ENCODE peak calls at places on chromosome 14, in ten cellular contexts. C is GM04504; S is hypothalamus; P is ovary; L is natural killer cell treated with Interleukin-12 subunit alpha and Interleukin-12 subunit beta and Interleukin-15 and Interleukin-18, amount 100 ng/mL, for 72 hours; E is Ammon's horn; X is lung microvascular endothelial cell; W is stimulated activated naive B cell treated with anti-CD40 and anti-IgM and Interleukin-4, amounts not matched to agents 10 μg/mL and 1 μg/mL and 100 μg/mL, for 72 hours; D is cardiac muscle cell; M is NCI-H2171 treated with DMSO at 0.1 percent for 48 hours. I is an unnamed sample.

GRCh38 chr14:74940956-74941565 is 14.3 kb downstream of the PGF start:
- DNase-seq in C (no peak), S (no peak), P (no peak), L (no peak), E (no peak), X (peak), W (no peak), D (no peak), M (no peak), I (no peak)

GRCh38 chr14:50846171-50846880 is 15.4 kb upstream of the NIN start:
- DNase-seq in C (no peak), S (no peak), P (no peak), L (no peak), E (no peak), X (peak), W (no peak), D (peak), M (no peak), I (no peak)

GRCh38 chr14:82915381-82915780 is 1381.7 kb upstream of the SEL1L start:
- DNase-seq in C (no peak), S (no peak), P (no peak), L (no peak), E (no peak), X (no peak), W (no peak), D (no peak), M (no peak), I (no peak)

GRCh38 chr14:76541594-76542219 is 165.8 kb downstream of the ESRRB start:
- DNase-seq in C (no peak), S (no peak), P (no peak), L (no peak), E (no peak), X (no peak), W (no peak), D (no peak), M (no peak), I (no peak)

GRCh38 chr14:36852853-36853634 is 191.4 kb downstream of the PAX9 start:
- DNase-seq in C (peak), S (no peak), P (no peak), L (no peak), E (peak), X (no peak), W (no peak), D (no peak), M (no peak), I (no peak)

GRCh38 chr14:97218713-97219355 is 421.7 kb downstream of the VRK1 start:
- DNase-seq in C (no peak), S (peak), P (no peak), L (peak), E (peak), X (no peak), W (no peak), D (no peak), M (peak), I (no peak)

GRCh38 chr14:69013943-69014782 is 35.1 kb upstream of the ACTN1 start:
- DNase-seq in C (no peak), S (no peak), P (no peak), L (no peak), E (no peak), X (peak), W (no peak), D (peak), M (no peak), I (no peak)

GRCh38 chr14:76904100-76904739 is 78.0 kb downstream of the LRRC74A start:
- DNase-seq in C (peak), S (no peak), P (peak), L (no peak), E (no peak), X (peak), W (no peak), D (peak), M (no peak), I (no peak)

GRCh38 chr14:94129758-94130414 is 482 bp upstream of the IFI27L2 start:
- DNase-seq in C (no peak), S (no peak), P (peak), L (no peak), E (peak), X (peak), W (no peak), D (peak), M (peak), I (no peak)

GRCh38 chr14:28652782-28653181 is 113.8 kb upstream of the FOXG1 start:
- DNase-seq in C (no peak), S (no peak), P (no peak), L (no peak), E (no peak), X (no peak), W (no peak), D (no peak), M (no peak), I (no peak)

GRCh38 chr14:65745396-65746190 is 333.1 kb downstream of the FUT8 start:
- DNase-seq in C (no peak), S (no peak), P (no peak), L (no peak), E (no peak), X (no peak), W (no peak), D (no peak), M (no peak), I (no peak)

GRCh38 chr14:55948399-55948798 is 169.8 kb upstream of the PELI2 start:
- DNase-seq in C (no peak), S (no peak), P (no peak), L (no peak), E (no peak), X (no peak), W (no peak), D (no peak), M (no peak), I (no peak)

GRCh38 chr14:51730094-51730493 is 78.4 kb downstream of the FRMD6 start:
- DNase-seq in C (no peak), S (no peak), P (no peak), L (no peak), E (no peak), X (no peak), W (no peak), D (no peak), M (no peak), I (no peak)

GRCh38 chr14:78074546-78074945 is 95.6 kb upstream of the NRXN3 start:
- DNase-seq in C (no peak), S (peak), P (no peak), L (no peak), E (peak), X (no peak), W (no peak), D (no peak), M (no peak), I (no peak)